ENCODE peak calls at places on chromosomes 11 and 22, in five cellular contexts. F is astrocyte, E is fibroblast of lung, A is GM23248, U is MM.1S. N is an unnamed sample.
A peak's percentile ranks its signal among the peaks of the same experiment; 100 is the strongest.

GRCh38 chr11:69892237-69892985 is 73.2 kb upstream of the FGF3 start:
- DNase-seq in F (no peak), E (no peak), A (peak; percentile 18), U (no peak), N (no peak)

GRCh38 chr11:10809373-10810199 is 860 bp upstream of the EIF4G2 start:
- DNase-seq in F (peak; percentile 80), E (peak; percentile 85), A (peak; percentile 86), U (peak; percentile 34), N (no peak)

GRCh38 chr22:17744430-17744829 is 29.8 kb downstream of the BID start:
- DNase-seq in F (no peak), E (no peak), A (no peak), U (no peak), N (no peak)

GRCh38 chr11:46553746-46554204 is 40.0 kb downstream of the AMBRA1 start:
- DNase-seq in F (peak; percentile 52), E (peak; percentile 60), A (peak; percentile 42), U (no peak), N (no peak)

GRCh38 chr11:1203505-1204271 is 19.2 kb upstream of the MUC5B start:
- DNase-seq in F (no peak), E (no peak), A (no peak), U (no peak), N (no peak)

GRCh38 chr11:45812581-45813548 is 7.9 kb downstream of the SLC35C1 start:
- DNase-seq in F (no peak), E (no peak), A (no peak), U (no peak), N (no peak)

GRCh38 chr11:70761094-70761905 is 363.0 kb downstream of the CTTN start:
- DNase-seq in F (no peak), E (no peak), A (no peak), U (no peak), N (no peak)

GRCh38 chr11:108500721-108501120 is 2.5 kb upstream of the POGLUT3 start:
- DNase-seq in F (no peak), E (no peak), A (no peak), U (no peak), N (no peak)

GRCh38 chr11:121358775-121359174 is 66.2 kb downstream of the SC5D start:
- DNase-seq in F (no peak), E (no peak), A (no peak), U (no peak), N (no peak)

GRCh38 chr11:18171377-18172000 is 1.1 kb upstream of the MRGPRX4 start:
- DNase-seq in F (no peak), E (peak; percentile 6), A (peak; percentile 52), U (peak; percentile 10), N (no peak)

GRCh38 chr11:46252373-46252914 is 25.0 kb upstream of the CREB3L1 start:
- DNase-seq in F (no peak), E (no peak), A (no peak), U (no peak), N (no peak)

GRCh38 chr11:108117746-108118371 is 3.5 kb upstream of the ACAT1 start:
- DNase-seq in F (peak; percentile 41), E (peak; percentile 60), A (peak; percentile 71), U (peak; percentile 58), N (peak; percentile 47)

GRCh38 chr11:39675171-39675570 is 1784.3 kb downstream of the LRRC4C start:
- DNase-seq in F (no peak), E (no peak), A (no peak), U (no peak), N (no peak)

GRCh38 chr11:60919320-60919719 is 4.9 kb upstream of the TMEM132A start:
- DNase-seq in F (no peak), E (no peak), A (no peak), U (no peak), N (no peak)

GRCh38 chr11:130612291-130612802 is 163.9 kb downstream of the ADAMTS15 start:
- DNase-seq in F (peak; percentile 82), E (peak; percentile 83), A (peak; percentile 86), U (peak; percentile 62), N (no peak)

GRCh38 chr11:88421530-88421929 is 84.0 kb upstream of the CTSC start:
- DNase-seq in F (peak; percentile 40), E (peak; percentile 56), A (peak; percentile 56), U (peak; percentile 80), N (peak; percentile 24)

GRCh38 chr11:57680552-57680874 is 12.6 kb downstream of the ZDHHC5 start:
- DNase-seq in F (peak; percentile 12), E (peak; percentile 39), A (peak; percentile 70), U (no peak), N (no peak)

GRCh38 chr11:67996622-67997459 is 7.1 kb downstream of the UNC93B1 start:
- DNase-seq in F (no peak), E (peak; percentile 31), A (peak; percentile 73), U (peak; percentile 73), N (no peak)

GRCh38 chr11:47864910-47865309 is 16.8 kb upstream of the NUP160 start:
- DNase-seq in F (no peak), E (no peak), A (peak; percentile 52), U (no peak), N (no peak)

GRCh38 chr22:49789289-49790141 is 38.2 kb downstream of the BRD1 start:
- DNase-seq in F (no peak), E (no peak), A (peak; percentile 67), U (no peak), N (no peak)

GRCh38 chr11:34599406-34599901 is 21.4 kb upstream of the EHF start:
- DNase-seq in F (peak; percentile 88), E (peak; percentile 92), A (peak; percentile 81), U (peak; percentile 15), N (no peak)

GRCh38 chr11:119107538-119108150 is 500 bp downstream of the C2CD2L start:
- DNase-seq in F (no peak), E (no peak), A (peak; percentile 48), U (no peak), N (no peak)

GRCh38 chr11:75582935-75583709 is 21.1 kb downstream of the SERPINH1 start:
- DNase-seq in F (peak; percentile 60), E (peak; percentile 77), A (peak; percentile 88), U (peak; percentile 38), N (no peak)

GRCh38 chr11:76602431-76602861 is 68.1 kb downstream of the LRRC32 start:
- DNase-seq in F (no peak), E (no peak), A (peak; percentile 59), U (no peak), N (no peak)

GRCh38 chr22:46457502-46458488 is 79.6 kb downstream of the CELSR1 start:
- DNase-seq in F (peak; percentile 82), E (peak; percentile 87), A (peak; percentile 60), U (no peak), N (no peak)

DNA sequence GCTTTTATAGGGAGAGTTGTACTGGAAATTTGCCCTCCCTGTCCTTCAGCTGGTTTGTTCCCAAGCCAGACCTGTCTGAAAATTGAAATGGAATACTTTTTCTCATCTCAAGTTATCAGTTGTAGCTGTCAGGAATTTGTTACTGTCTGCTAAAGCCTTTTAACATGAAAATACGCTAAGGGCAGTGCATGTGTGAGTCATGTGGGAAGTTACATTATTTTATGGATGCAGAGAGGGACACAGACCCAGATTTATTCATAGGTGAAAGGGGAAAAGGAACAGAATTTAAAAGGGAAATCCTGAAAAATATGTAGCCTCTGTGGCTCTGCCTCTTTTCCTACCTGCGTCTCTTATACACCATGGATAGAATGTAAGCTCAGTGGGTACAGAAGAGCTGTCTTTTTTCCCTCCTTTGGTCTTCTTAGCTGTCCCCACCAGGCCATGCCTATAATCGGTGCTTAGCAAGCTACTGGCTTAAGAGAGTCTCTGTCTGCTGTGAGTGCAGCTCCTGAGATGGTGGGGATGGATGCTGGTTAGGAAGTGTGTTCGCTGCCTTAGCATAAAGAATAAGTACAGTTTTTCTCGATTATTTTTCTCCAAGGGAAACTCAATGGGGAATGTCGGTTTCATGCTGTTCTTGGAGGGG is 166.8 kb downstream of the TEAD1 start:
- DNase-seq in F (no peak), E (no peak), A (peak; percentile 52), U (no peak), N (no peak)
- H3K27ac ChIP-seq in F (peak overlapping the region; percentile 40), E (no peak overlapping the region), A (peak overlapping the region; percentile 4), U (no peak overlapping the region), N (peak overlapping the region; percentile 22)

GRCh38 chr11:102192349-102193066 is 82.3 kb downstream of the YAP1 start:
- DNase-seq in F (no peak), E (no peak), A (no peak), U (no peak), N (no peak)

GRCh38 chr11:102184269-102184987 is 74.2 kb downstream of the YAP1 start:
- DNase-seq in F (no peak), E (no peak), A (no peak), U (no peak), N (no peak)

GRCh38 chr11:102187416-102188125 is 77.3 kb downstream of the YAP1 start:
- DNase-seq in F (no peak), E (no peak), A (peak; percentile 64), U (no peak), N (peak; percentile 70)

GRCh38 chr11:102191832-102192231 is 81.6 kb downstream of the YAP1 start:
- DNase-seq in F (no peak), E (no peak), A (no peak), U (no peak), N (no peak)

GRCh38 chr11:102186836-102187235 is 76.6 kb downstream of the YAP1 start:
- DNase-seq in F (no peak), E (peak; percentile 30), A (peak; percentile 31), U (no peak), N (no peak)
- H3K4me3 ChIP-seq in F (no peak overlapping the region), E (no peak overlapping the region), A (peak overlapping the region; percentile 43), U (no peak overlapping the region), N (peak overlapping the region; percentile 76)

GRCh38 chr11:3184732-3185347 is 19.7 kb upstream of the OSBPL5 start:
- DNase-seq in F (no peak), E (no peak), A (no peak), U (no peak), N (no peak)
- TF ChIP-seq EZH2 in F (no peak), E (no peak), A (no peak), U (no peak), N (no peak)

GRCh38 chr11:116427337-116427902 is 345.4 kb downstream of the BUD13 start:
- DNase-seq in F (no peak), E (no peak), A (no peak), U (no peak), N (no peak)
- H3K27ac ChIP-seq in F (no peak overlapping the region), E (no peak overlapping the region), A (no peak overlapping the region), U (no peak overlapping the region), N (no peak overlapping the region)

GRCh38 chr11:117529767-117530166 is 202.1 kb downstream of the CEP164 start:
- DNase-seq in F (no peak), E (no peak), A (no peak), U (no peak), N (no peak)

GRCh38 chr11:117535870-117536411 is 208.3 kb downstream of the CEP164 start:
- DNase-seq in F (no peak), E (no peak), A (no peak), U (no peak), N (no peak)

GRCh38 chr11:117528061-117528780 is 200.6 kb downstream of the CEP164 start:
- DNase-seq in F (peak; percentile 4), E (peak; percentile 18), A (no peak), U (peak; percentile 86), N (no peak)

GRCh38 chr11:117535201-117535869 is 207.7 kb downstream of the CEP164 start:
- DNase-seq in F (no peak), E (no peak), A (no peak), U (no peak), N (no peak)

DNA sequence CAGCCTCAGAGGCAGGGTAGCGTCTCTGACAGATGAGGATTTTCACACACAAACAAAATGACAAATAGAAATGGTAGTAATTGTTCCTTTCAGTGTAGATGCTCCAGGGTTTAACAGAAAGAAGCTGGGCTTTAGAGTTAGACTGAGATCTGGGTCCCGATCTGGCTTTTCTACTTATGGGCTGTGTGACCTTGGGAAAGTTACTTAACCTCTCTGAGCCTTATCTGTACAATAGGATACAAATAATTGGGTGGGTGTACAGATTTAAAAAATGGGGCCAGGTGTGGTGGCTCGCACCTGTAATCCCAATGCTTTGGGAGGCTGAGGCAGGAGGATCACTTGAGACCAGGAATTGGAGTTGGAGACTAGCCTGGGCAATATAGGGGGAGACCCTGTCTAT is 204.9 kb downstream of the CEP164 start:
- DNase-seq in F (no peak), E (no peak), A (no peak), U (no peak), N (no peak)
- H3K4me3 ChIP-seq in F (no peak overlapping the region), E (no peak overlapping the region), A (no peak overlapping the region), U (no peak overlapping the region), N (no peak overlapping the region)